ENCODE peak calls at places on chromosomes 11 and 22, in five cellular contexts. D, T, H, Q and P are unnamed samples.

GRCh38 chr11:31956310-31956709 is 134.6 kb upstream of the RCN1 start:
- DNase-seq in D (no peak), T (peak; percentile 55), H (no peak), Q (no peak), P (no peak)

GRCh38 chr22:48464246-48464645 is 1363.4 kb downstream of the BRD1 start:
- DNase-seq in D (no peak), T (no peak), H (no peak), Q (no peak), P (no peak)

GRCh38 chr11:63165710-63166310 is 21.8 kb upstream of the SLC22A24 start:
- DNase-seq in D (no peak), T (peak; percentile 17), H (no peak), Q (no peak), P (no peak)

GRCh38 chr11:126194121-126194543 is 17.3 kb downstream of the RPUSD4 start:
- DNase-seq in D (peak; percentile 57), T (peak; percentile 44), H (peak; percentile 70), Q (peak; percentile 53), P (no peak)

GRCh38 chr11:68177877-68178276 is 35.2 kb downstream of the KMT5B start:
- DNase-seq in D (no peak), T (no peak), H (no peak), Q (no peak), P (no peak)

GRCh38 chr22:25564320-25564978 is at the start of gene GRK3:
- DNase-seq in D (peak; percentile 67), T (peak; percentile 44), H (peak; percentile 58), Q (peak; percentile 76), P (peak; percentile 52)

GRCh38 chr11:71180694-71181466 is 71.5 kb downstream of the SHANK2 start:
- DNase-seq in D (no peak), T (no peak), H (no peak), Q (no peak), P (no peak)

GRCh38 chr11:123543796-123544195 is 110.6 kb downstream of the SCN3B start:
- DNase-seq in D (no peak), T (peak; percentile 87), H (no peak), Q (no peak), P (no peak)